ENCODE peak calls at places on chromosome 3, in five cellular contexts. One of them, this sample, is unnamed.
A peak's percentile ranks its signal among the peaks of the same experiment; 100 is the strongest.

GRCh38 chr3:141020139-141020940 is 30.8 kb upstream of the SPSB4 start:
- DNase-seq in stimulated activated CD8-positive, alpha-beta memory T cell treated with anti-CD3 and anti-CD28 coated beads, Interleukin-2, amount 100 ng/mL, for 48 hours: no peak
- DNase-seq in kidney: no peak
- DNase-seq in GM12891: no peak
- DNase-seq in right atrium auricular region: no peak
- DNase-seq in this sample: no peak

GRCh38 chr3:13657660-13658435 is 108.9 kb downstream of the FBLN2 start:
- DNase-seq in right atrium auricular region: no peak
- DNase-seq in GM12891: peak; percentile 92
- DNase-seq in stimulated activated CD8-positive, alpha-beta memory T cell treated with anti-CD3 and anti-CD28 coated beads, Interleukin-2, amount 100 ng/mL, for 48 hours: peak; percentile 26
- DNase-seq in kidney: peak; percentile 83
- DNase-seq in this sample: peak; percentile 78

GRCh38 chr3:134291300-134292254 is 40.9 kb upstream of the RYK start:
- DNase-seq in GM12891: no peak
- DNase-seq in stimulated activated CD8-positive, alpha-beta memory T cell treated with anti-CD3 and anti-CD28 coated beads, Interleukin-2, amount 100 ng/mL, for 48 hours: no peak
- DNase-seq in right atrium auricular region: peak; percentile 84
- DNase-seq in kidney: peak; percentile 82
- DNase-seq in this sample: no peak

GRCh38 chr3:16890605-16891333 is 6.0 kb downstream of the PLCL2 start:
- DNase-seq in right atrium auricular region: no peak
- DNase-seq in GM12891: no peak
- DNase-seq in stimulated activated CD8-positive, alpha-beta memory T cell treated with anti-CD3 and anti-CD28 coated beads, Interleukin-2, amount 100 ng/mL, for 48 hours: no peak
- DNase-seq in kidney: no peak
- DNase-seq in this sample: no peak

GRCh38 chr3:171328419-171329082 is 131.7 kb downstream of the TNIK start:
- DNase-seq in stimulated activated CD8-positive, alpha-beta memory T cell treated with anti-CD3 and anti-CD28 coated beads, Interleukin-2, amount 100 ng/mL, for 48 hours: no peak
- DNase-seq in GM12891: no peak
- DNase-seq in right atrium auricular region: peak; percentile 63
- DNase-seq in kidney: peak; percentile 39
- DNase-seq in this sample: no peak

GRCh38 chr3:126515066-126515706 is 2.4 kb downstream of the UROC1 start:
- DNase-seq in stimulated activated CD8-positive, alpha-beta memory T cell treated with anti-CD3 and anti-CD28 coated beads, Interleukin-2, amount 100 ng/mL, for 48 hours: no peak
- DNase-seq in right atrium auricular region: no peak
- DNase-seq in kidney: peak; percentile 52
- DNase-seq in GM12891: no peak
- DNase-seq in this sample: no peak

GRCh38 chr3:8769088-8769822 is at the start of gene OXTR:
- DNase-seq in stimulated activated CD8-positive, alpha-beta memory T cell treated with anti-CD3 and anti-CD28 coated beads, Interleukin-2, amount 100 ng/mL, for 48 hours: peak; percentile 55
- DNase-seq in GM12891: peak; percentile 81
- DNase-seq in right atrium auricular region: no peak
- DNase-seq in kidney: peak; percentile 82
- DNase-seq in this sample: peak; percentile 91

GRCh38 chr3:52440249-52440551 is 4.7 kb downstream of the SEMA3G start:
- DNase-seq in kidney: peak; percentile 39
- DNase-seq in GM12891: no peak
- DNase-seq in stimulated activated CD8-positive, alpha-beta memory T cell treated with anti-CD3 and anti-CD28 coated beads, Interleukin-2, amount 100 ng/mL, for 48 hours: no peak
- DNase-seq in right atrium auricular region: no peak
- DNase-seq in this sample: no peak

GRCh38 chr3:178504128-178504527 is 32.1 kb upstream of the KCNMB2 start:
- DNase-seq in stimulated activated CD8-positive, alpha-beta memory T cell treated with anti-CD3 and anti-CD28 coated beads, Interleukin-2, amount 100 ng/mL, for 48 hours: no peak
- DNase-seq in right atrium auricular region: no peak
- DNase-seq in GM12891: no peak
- DNase-seq in kidney: no peak
- DNase-seq in this sample: no peak

GRCh38 chr3:113983544-113983943 is 35.7 kb downstream of the ZDHHC23 start:
- DNase-seq in kidney: no peak
- DNase-seq in GM12891: no peak
- DNase-seq in right atrium auricular region: no peak
- DNase-seq in stimulated activated CD8-positive, alpha-beta memory T cell treated with anti-CD3 and anti-CD28 coated beads, Interleukin-2, amount 100 ng/mL, for 48 hours: no peak
- DNase-seq in this sample: no peak

GRCh38 chr3:23567917-23568316 is 237.8 kb upstream of the UBE2E1 start:
- DNase-seq in stimulated activated CD8-positive, alpha-beta memory T cell treated with anti-CD3 and anti-CD28 coated beads, Interleukin-2, amount 100 ng/mL, for 48 hours: no peak
- DNase-seq in GM12891: no peak
- DNase-seq in kidney: no peak
- DNase-seq in right atrium auricular region: no peak
- DNase-seq in this sample: no peak

GRCh38 chr3:30779686-30780287 is 114.7 kb downstream of the GADL1 start:
- DNase-seq in stimulated activated CD8-positive, alpha-beta memory T cell treated with anti-CD3 and anti-CD28 coated beads, Interleukin-2, amount 100 ng/mL, for 48 hours: no peak
- DNase-seq in GM12891: no peak
- DNase-seq in kidney: no peak
- DNase-seq in right atrium auricular region: no peak
- DNase-seq in this sample: no peak

GRCh38 chr3:138509586-138509985 is 75.2 kb downstream of the ESYT3 start:
- DNase-seq in GM12891: no peak
- DNase-seq in right atrium auricular region: no peak
- DNase-seq in stimulated activated CD8-positive, alpha-beta memory T cell treated with anti-CD3 and anti-CD28 coated beads, Interleukin-2, amount 100 ng/mL, for 48 hours: no peak
- DNase-seq in kidney: no peak
- DNase-seq in this sample: no peak

GRCh38 chr3:105772635-105773034 is 96.2 kb downstream of the CBLB start:
- DNase-seq in stimulated activated CD8-positive, alpha-beta memory T cell treated with anti-CD3 and anti-CD28 coated beads, Interleukin-2, amount 100 ng/mL, for 48 hours: no peak
- DNase-seq in GM12891: no peak
- DNase-seq in kidney: no peak
- DNase-seq in right atrium auricular region: no peak
- DNase-seq in this sample: no peak

GRCh38 chr3:31733234-31733667 is 200.5 kb downstream of the STT3B start:
- DNase-seq in stimulated activated CD8-positive, alpha-beta memory T cell treated with anti-CD3 and anti-CD28 coated beads, Interleukin-2, amount 100 ng/mL, for 48 hours: no peak
- DNase-seq in right atrium auricular region: no peak
- DNase-seq in GM12891: no peak
- DNase-seq in kidney: no peak
- DNase-seq in this sample: no peak

GRCh38 chr3:122572940-122573412 is 4.5 kb upstream of the PARP15 start:
- DNase-seq in kidney: no peak
- DNase-seq in GM12891: no peak
- DNase-seq in stimulated activated CD8-positive, alpha-beta memory T cell treated with anti-CD3 and anti-CD28 coated beads, Interleukin-2, amount 100 ng/mL, for 48 hours: no peak
- DNase-seq in right atrium auricular region: no peak
- DNase-seq in this sample: no peak

GRCh38 chr3:42140665-42141203 is 49.6 kb downstream of the TRAK1 start:
- DNase-seq in right atrium auricular region: no peak
- DNase-seq in stimulated activated CD8-positive, alpha-beta memory T cell treated with anti-CD3 and anti-CD28 coated beads, Interleukin-2, amount 100 ng/mL, for 48 hours: no peak
- DNase-seq in GM12891: no peak
- DNase-seq in kidney: no peak
- DNase-seq in this sample: no peak

GRCh38 chr3:18900994-18901393 is 247.3 kb upstream of the KCNH8 start:
- DNase-seq in kidney: no peak
- DNase-seq in GM12891: no peak
- DNase-seq in right atrium auricular region: no peak
- DNase-seq in stimulated activated CD8-positive, alpha-beta memory T cell treated with anti-CD3 and anti-CD28 coated beads, Interleukin-2, amount 100 ng/mL, for 48 hours: no peak
- DNase-seq in this sample: no peak

GRCh38 chr3:41200669-41201021 is 1.3 kb downstream of the CTNNB1 start:
- DNase-seq in right atrium auricular region: no peak
- DNase-seq in kidney: no peak
- DNase-seq in GM12891: no peak
- DNase-seq in stimulated activated CD8-positive, alpha-beta memory T cell treated with anti-CD3 and anti-CD28 coated beads, Interleukin-2, amount 100 ng/mL, for 48 hours: no peak
- DNase-seq in this sample: peak; percentile 22

GRCh38 chr3:125200731-125201139 is 11.8 kb downstream of the SLC12A8 start:
- DNase-seq in right atrium auricular region: no peak
- DNase-seq in kidney: no peak
- DNase-seq in stimulated activated CD8-positive, alpha-beta memory T cell treated with anti-CD3 and anti-CD28 coated beads, Interleukin-2, amount 100 ng/mL, for 48 hours: no peak
- DNase-seq in GM12891: no peak
- DNase-seq in this sample: no peak

GRCh38 chr3:62405117-62405516 is 31.8 kb upstream of the FEZF2 start:
- DNase-seq in GM12891: no peak
- DNase-seq in stimulated activated CD8-positive, alpha-beta memory T cell treated with anti-CD3 and anti-CD28 coated beads, Interleukin-2, amount 100 ng/mL, for 48 hours: no peak
- DNase-seq in right atrium auricular region: no peak
- DNase-seq in kidney: no peak
- DNase-seq in this sample: no peak

GRCh38 chr3:11212784-11213183 is 58.5 kb downstream of the HRH1 start:
- DNase-seq in GM12891: no peak
- DNase-seq in right atrium auricular region: no peak
- DNase-seq in kidney: no peak
- DNase-seq in stimulated activated CD8-positive, alpha-beta memory T cell treated with anti-CD3 and anti-CD28 coated beads, Interleukin-2, amount 100 ng/mL, for 48 hours: no peak
- DNase-seq in this sample: no peak

GRCh38 chr3:129016366-129016724 is 15.2 kb downstream of the EFCC1 start:
- DNase-seq in kidney: peak; percentile 78
- DNase-seq in GM12891: no peak
- DNase-seq in right atrium auricular region: no peak
- DNase-seq in stimulated activated CD8-positive, alpha-beta memory T cell treated with anti-CD3 and anti-CD28 coated beads, Interleukin-2, amount 100 ng/mL, for 48 hours: peak; percentile 23
- DNase-seq in this sample: no peak

GRCh38 chr3:107795514-107796094 is 272.8 kb downstream of the BBX start:
- DNase-seq in stimulated activated CD8-positive, alpha-beta memory T cell treated with anti-CD3 and anti-CD28 coated beads, Interleukin-2, amount 100 ng/mL, for 48 hours: no peak
- DNase-seq in GM12891: no peak
- DNase-seq in right atrium auricular region: no peak
- DNase-seq in kidney: no peak
- DNase-seq in this sample: no peak

GRCh38 chr3:177746259-177747021 is 549.2 kb upstream of the TBL1XR1 start:
- DNase-seq in GM12891: no peak
- DNase-seq in right atrium auricular region: no peak
- DNase-seq in stimulated activated CD8-positive, alpha-beta memory T cell treated with anti-CD3 and anti-CD28 coated beads, Interleukin-2, amount 100 ng/mL, for 48 hours: no peak
- DNase-seq in kidney: no peak
- DNase-seq in this sample: no peak

GRCh38 chr3:184229424-184230080 is at the start of gene VWA5B2:
- DNase-seq in kidney: peak; percentile 88
- DNase-seq in stimulated activated CD8-positive, alpha-beta memory T cell treated with anti-CD3 and anti-CD28 coated beads, Interleukin-2, amount 100 ng/mL, for 48 hours: peak; percentile 67
- DNase-seq in GM12891: peak; percentile 96
- DNase-seq in right atrium auricular region: no peak
- DNase-seq in this sample: peak; percentile 84

GRCh38 chr3:27165348-27165747 is 203.8 kb downstream of the NEK10 start:
- DNase-seq in right atrium auricular region: no peak
- DNase-seq in kidney: no peak
- DNase-seq in GM12891: no peak
- DNase-seq in stimulated activated CD8-positive, alpha-beta memory T cell treated with anti-CD3 and anti-CD28 coated beads, Interleukin-2, amount 100 ng/mL, for 48 hours: no peak
- DNase-seq in this sample: no peak

GRCh38 chr3:101944308-101944707 is 95.0 kb downstream of the NFKBIZ start:
- DNase-seq in right atrium auricular region: no peak
- DNase-seq in GM12891: no peak
- DNase-seq in kidney: no peak
- DNase-seq in stimulated activated CD8-positive, alpha-beta memory T cell treated with anti-CD3 and anti-CD28 coated beads, Interleukin-2, amount 100 ng/mL, for 48 hours: no peak
- DNase-seq in this sample: no peak

GRCh38 chr3:153289334-153289808 is 127.3 kb downstream of the RAP2B start:
- DNase-seq in GM12891: no peak
- DNase-seq in right atrium auricular region: no peak
- DNase-seq in stimulated activated CD8-positive, alpha-beta memory T cell treated with anti-CD3 and anti-CD28 coated beads, Interleukin-2, amount 100 ng/mL, for 48 hours: no peak
- DNase-seq in kidney: no peak
- DNase-seq in this sample: no peak

GRCh38 chr3:171028779-171029232 is 2.3 kb upstream of the SLC2A2 start:
- DNase-seq in right atrium auricular region: no peak
- DNase-seq in kidney: no peak
- DNase-seq in stimulated activated CD8-positive, alpha-beta memory T cell treated with anti-CD3 and anti-CD28 coated beads, Interleukin-2, amount 100 ng/mL, for 48 hours: no peak
- DNase-seq in GM12891: no peak
- DNase-seq in this sample: no peak